ENCODE peak calls at places on chromosomes 2 and 18, in nine cellular contexts. E, M, P, S, F, H, U, Z and L are unnamed samples.

GRCh38 chr2:233556756-233557736 is 9.5 kb downstream of the USP40 start:
- DNase-seq in E (no peak), M (peak), P (peak), S (peak), F (no peak), H (peak), U (peak), Z (no peak), L (no peak)

GRCh38 chr2:219574509-219575311 is 2.6 kb downstream of the INHA start:
- DNase-seq in E (peak), M (no peak), P (no peak), S (no peak), F (no peak), H (no peak), U (no peak), Z (no peak), L (no peak)

GRCh38 chr2:176085120-176085788 is 1.5 kb upstream of the EVX2 start:
- DNase-seq in E (peak), M (no peak), P (no peak), S (no peak), F (no peak), H (no peak), U (no peak), Z (no peak), L (peak)

GRCh38 chr2:202184557-202184956 is 53.8 kb downstream of the SUMO1 start:
- DNase-seq in E (no peak), M (no peak), P (no peak), S (no peak), F (no peak), H (no peak), U (no peak), Z (no peak), L (no peak)

GRCh38 chr18:32769242-32770180 is 3.3 kb downstream of the KLHL14 start:
- DNase-seq in E (peak), M (no peak), P (no peak), S (no peak), F (no peak), H (no peak), U (no peak), Z (no peak), L (peak)

GRCh38 chr2:134778372-134778771 is 59.6 kb upstream of the TMEM163 start:
- DNase-seq in E (peak), M (no peak), P (no peak), S (no peak), F (peak), H (no peak), U (no peak), Z (no peak), L (no peak)

GRCh38 chr2:33106115-33106514 is 159.4 kb downstream of the LTBP1 start:
- DNase-seq in E (no peak), M (no peak), P (no peak), S (no peak), F (no peak), H (no peak), U (no peak), Z (no peak), L (no peak)

GRCh38 chr2:100791294-100791935 is 28.5 kb upstream of the NPAS2 start:
- DNase-seq in E (no peak), M (no peak), P (no peak), S (no peak), F (no peak), H (no peak), U (no peak), Z (no peak), L (no peak)

GRCh38 chr2:42793314-42794270 is 1.2 kb upstream of the HAAO start:
- DNase-seq in E (peak), M (peak), P (no peak), S (peak), F (no peak), H (no peak), U (peak), Z (no peak), L (peak)

GRCh38 chr2:156647377-156648010 is 211.3 kb downstream of the GPD2 start:
- DNase-seq in E (no peak), M (no peak), P (no peak), S (no peak), F (no peak), H (no peak), U (no peak), Z (no peak), L (no peak)

GRCh38 chr18:7202119-7202680 is 28.7 kb upstream of the LRRC30 start:
- DNase-seq in E (no peak), M (no peak), P (no peak), S (no peak), F (no peak), H (no peak), U (no peak), Z (no peak), L (no peak)

GRCh38 chr2:224904390-224904789 is 137.9 kb downstream of the DOCK10 start:
- DNase-seq in E (no peak), M (peak), P (no peak), S (no peak), F (no peak), H (peak), U (no peak), Z (no peak), L (no peak)

GRCh38 chr2:124171472-124172063 is 146.5 kb downstream of the CNTNAP5 start:
- DNase-seq in E (no peak), M (no peak), P (no peak), S (no peak), F (no peak), H (no peak), U (no peak), Z (no peak), L (no peak)

GRCh38 chr2:40281021-40281940 is 170.6 kb downstream of the SLC8A1 start:
- DNase-seq in E (no peak), M (peak), P (peak), S (no peak), F (no peak), H (peak), U (peak), Z (no peak), L (peak)

GRCh38 chr2:207223051-207223450 is 57.3 kb upstream of the KLF7 start:
- DNase-seq in E (no peak), M (peak), P (no peak), S (no peak), F (peak), H (peak), U (no peak), Z (no peak), L (peak)

GRCh38 chr2:171630812-171631626 is 56.2 kb upstream of the DYNC1I2 start:
- DNase-seq in E (no peak), M (no peak), P (peak), S (peak), F (no peak), H (no peak), U (no peak), Z (no peak), L (peak)

GRCh38 chr18:76484749-76485387 is 10.2 kb downstream of the ZNF516 start:
- DNase-seq in E (no peak), M (no peak), P (no peak), S (peak), F (no peak), H (no peak), U (no peak), Z (no peak), L (no peak)

GRCh38 chr2:201579536-201579935 is 63.8 kb downstream of the TMEM237 start:
- DNase-seq in E (no peak), M (no peak), P (peak), S (no peak), F (no peak), H (no peak), U (no peak), Z (no peak), L (no peak)

GRCh38 chr18:12283256-12283655 is 24.8 kb upstream of the TUBB6 start:
- DNase-seq in E (peak), M (no peak), P (no peak), S (no peak), F (peak), H (peak), U (no peak), Z (no peak), L (peak)